ENCODE peak calls at places on chromosomes 2 and 18, in six cellular contexts. U, E, Y, Z, M and P are unnamed samples. For H3K27me3, the result is how much of the 10 kb centered on the place peaks cover.

GRCh38 chr2:74538881-74539339 is 9.2 kb downstream of the HTRA2 start:
- DNase-seq in Z (no peak), M (no peak), U (no peak), E (no peak), Y (no peak), P (no peak)

GRCh38 chr18:75638597-75639467 is 211.3 kb upstream of the SMIM21 start:
- DNase-seq in M (no peak), E (peak), Z (no peak), U (no peak), Y (no peak), P (no peak)

GRCh38 chr18:61946449-61946848 is 53.6 kb upstream of the RNF152 start:
- DNase-seq in Z (no peak), E (no peak), U (no peak), Y (no peak), M (no peak), P (no peak)

GRCh38 chr2:53695586-53695985 is 72.0 kb upstream of the CHAC2 start:
- DNase-seq in Y (no peak), U (no peak), M (no peak), Z (no peak), E (no peak), P (no peak)

GRCh38 chr18:26515643-26516495 is 32.5 kb downstream of the KCTD1 start:
- DNase-seq in Z (no peak), Y (no peak), M (no peak), E (no peak), U (no peak), P (no peak)

GRCh38 chr2:235607541-235608199 is 113.8 kb downstream of the AGAP1 start:
- DNase-seq in Y (no peak), E (no peak), Z (no peak), U (no peak), M (no peak), P (no peak)

GRCh38 chr2:5696741-5697521 is 4.7 kb downstream of the SOX11 start:
- DNase-seq in Z (no peak), M (no peak), E (peak), Y (no peak), U (no peak), P (no peak)

GRCh38 chr2:236824836-236825235 is 255.2 kb downstream of the ACKR3 start:
- DNase-seq in M (peak), U (no peak), Z (no peak), Y (peak), E (no peak), P (no peak)

GRCh38 chr2:133561045-133561852 is 7.0 kb downstream of the NCKAP5 start:
- DNase-seq in E (peak), Y (no peak), Z (no peak), U (no peak), M (peak), P (no peak)

GRCh38 chr2:241213036-241213435 is 24.6 kb downstream of the ANO7 start:
- DNase-seq in M (no peak), Y (no peak), Z (no peak), U (no peak), E (no peak), P (no peak)

GRCh38 chr2:150571121-150571520 is 83.7 kb upstream of the RND3 start:
- DNase-seq in Z (no peak), M (no peak), Y (no peak), E (no peak), U (no peak), P (no peak)

GRCh38 chr2:231717281-231718180 is 9.2 kb downstream of the PTMA start:
- DNase-seq in Y (peak), U (no peak), E (no peak), M (peak), Z (no peak), P (no peak)

GRCh38 chr2:68715353-68716041 is 19.1 kb upstream of the ARHGAP25 start:
- DNase-seq in E (peak), M (peak), Y (peak), U (peak), Z (no peak), P (no peak)

GRCh38 chr2:161423351-161424178 is 7.5 kb downstream of the TBR1 start:
- DNase-seq in Z (no peak), M (no peak), Y (no peak), E (no peak), U (peak), P (no peak)

GRCh38 chr2:31523871-31524492 is 56.8 kb downstream of the SRD5A2 start:
- DNase-seq in U (peak), Z (peak), Y (no peak), E (peak), M (peak), P (no peak)

GRCh38 chr2:100106460-100106859 is 35.9 kb downstream of the AFF3 start:
- DNase-seq in U (peak), E (peak), Y (no peak), M (no peak), Z (no peak), P (no peak)

GRCh38 chr2:128535928-128536327 is 217.3 kb upstream of the HS6ST1 start:
- DNase-seq in M (peak), Y (no peak), Z (no peak), U (no peak), E (no peak), P (no peak)

GRCh38 chr2:73983322-73984202 is 1.1 kb upstream of the TET3 start:
- DNase-seq in Y (peak), M (peak), E (peak), Z (no peak), U (peak), P (peak)

GRCh38 chr18:9069482-9070059 is 32.9 kb upstream of the NDUFV2 start:
- DNase-seq in E (no peak), Z (no peak), M (no peak), U (no peak), Y (no peak), P (no peak)

GRCh38 chr2:219542931-219543595 is 546 bp downstream of the CHPF start:
- DNase-seq in Y (no peak), M (peak), U (peak), Z (no peak), E (peak), P (no peak)

GRCh38 chr18:72104851-72105250 is 439.3 kb downstream of the CBLN2 start:
- DNase-seq in M (peak), U (no peak), Z (no peak), Y (no peak), E (no peak), P (no peak)

GRCh38 chr2:112731479-112731878 is 10.7 kb downstream of the NT5DC4 start:
- DNase-seq in U (no peak), E (no peak), Z (no peak), Y (no peak), M (no peak), P (no peak)

GRCh38 chr2:190578158-190579057 is 43.9 kb upstream of the NEMP2 start:
- DNase-seq in Y (no peak), E (peak), M (peak), U (peak), Z (no peak), P (peak)

GRCh38 chr2:165601866-165602636 is 132.6 kb downstream of the CSRNP3 start:
- DNase-seq in Y (no peak), U (no peak), E (no peak), Z (no peak), M (peak), P (no peak)

GRCh38 chr2:240454031-240454901 is 18.8 kb downstream of the GPC1 start:
- DNase-seq in U (no peak), Y (no peak), E (no peak), M (no peak), Z (no peak), P (no peak)

GRCh38 chr18:57811477-57812125 is 8.5 kb upstream of the ATP8B1 start:
- DNase-seq in Y (no peak), M (peak), E (no peak), Z (no peak), U (no peak), P (no peak)

DNA sequence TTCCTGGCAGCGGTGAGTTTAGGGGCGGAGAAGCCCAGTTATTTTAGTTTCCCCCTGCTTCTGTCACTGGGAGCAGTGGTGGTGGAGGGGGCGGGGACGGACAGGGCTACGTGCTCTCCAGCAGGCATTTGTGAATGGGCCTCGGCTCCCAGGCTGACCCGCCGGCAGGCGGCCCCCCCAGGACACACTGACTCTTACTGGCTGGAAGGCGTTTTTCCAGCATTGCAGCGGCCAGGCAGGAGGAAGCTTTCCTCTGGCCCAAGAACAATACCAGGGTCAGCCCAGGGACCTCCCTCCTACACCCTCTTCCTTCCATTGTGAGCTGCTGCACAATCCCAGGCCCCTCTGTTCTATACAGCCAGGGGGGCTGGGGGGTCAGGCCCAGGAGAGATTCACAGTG is 142.0 kb downstream of the CTIF start:
- DNase-seq in Z (no peak), Y (peak), E (no peak), M (no peak), U (no peak), P (no peak)
- TF ChIP-seq CTCF in Z (no peak), Y (no peak), E (no peak), M (no peak), U (no peak), P (no peak)

GRCh38 chr2:95024306-95024880 is 1.1 kb upstream of the MAL start:
- DNase-seq in Z (no peak), Y (no peak), M (no peak), E (no peak), U (no peak), P (no peak)
- H3K27me3 ChIP-seq in Z (under half), Y (half or more), M (under half), E (half or more), U (half or more), P (half or more)

GRCh38 chr2:147141930-147142329 is 702.9 kb upstream of the ACVR2A start:
- DNase-seq in M (no peak), U (no peak), E (no peak), Y (no peak), Z (no peak), P (no peak)
- TF ChIP-seq CTCF in M (no peak), U (no peak), E (peak), Y (no peak), Z (no peak), P (no peak)

DNA sequence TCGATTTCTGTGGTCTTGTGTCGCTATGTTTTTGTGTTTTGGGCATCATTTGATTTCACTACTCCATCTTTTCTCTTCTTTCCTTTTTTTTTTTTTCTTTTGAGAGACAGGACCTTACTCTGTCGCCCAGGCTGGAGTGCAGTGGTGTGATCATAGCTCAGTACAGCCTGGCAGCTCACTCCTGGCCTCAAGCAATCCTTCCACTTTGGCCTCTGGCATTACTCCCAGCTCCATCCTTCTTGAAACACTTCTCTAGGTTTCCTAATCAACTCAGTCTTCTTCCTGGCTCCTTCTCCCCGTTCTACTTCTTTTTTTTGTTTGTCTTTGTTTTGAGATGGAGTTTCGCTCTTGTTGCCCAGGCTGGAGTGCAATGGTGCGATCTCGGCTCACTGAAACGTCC is 26.5 kb downstream of the TCF23 start:
- DNase-seq in Z (no peak), E (no peak), Y (no peak), M (no peak), U (no peak), P (no peak)
- H3K27me3 ChIP-seq in Z (under half), E (under half), Y (under half), M (half or more), U (under half), P (under half)

DNA sequence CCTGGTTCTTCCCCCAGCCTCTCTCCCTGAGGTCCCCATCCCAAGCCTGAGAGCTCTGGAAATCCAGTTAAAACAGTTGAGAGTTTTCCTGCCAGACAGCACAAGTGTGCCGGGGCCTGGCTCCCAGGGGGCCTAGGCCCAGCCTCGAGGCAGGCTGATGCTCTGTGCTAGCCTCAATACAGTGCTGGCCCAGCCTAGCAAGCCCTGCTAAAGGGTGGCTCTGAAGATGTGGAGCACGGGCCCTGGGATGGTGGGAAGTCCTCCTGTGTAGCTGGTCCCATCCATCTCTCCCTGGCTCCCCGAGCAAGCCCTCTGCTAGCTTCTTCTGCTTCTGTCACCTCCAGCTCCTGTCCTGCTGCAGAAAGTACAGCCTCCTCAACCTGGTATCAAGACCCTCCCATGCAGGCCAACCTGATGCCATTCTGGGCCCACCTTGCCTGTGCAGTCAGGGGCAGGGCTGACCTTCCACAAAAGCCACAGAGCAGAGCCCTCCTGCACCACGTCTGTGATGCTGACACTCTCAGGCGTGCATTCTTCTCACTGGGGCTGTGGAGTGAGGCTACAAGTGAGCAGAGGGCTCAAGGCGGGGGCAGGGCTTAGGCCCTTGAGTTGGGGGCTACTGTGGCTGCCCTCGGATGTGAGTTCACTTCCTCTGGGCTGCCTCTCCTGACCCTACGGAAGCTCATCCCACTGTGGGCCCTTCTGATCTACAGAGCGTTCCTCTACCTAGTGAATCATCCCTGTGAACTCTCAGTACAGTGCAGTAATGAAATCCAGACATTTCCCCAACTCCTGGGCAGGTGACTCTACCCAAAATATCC is 60.1 kb upstream of the LAPTM4A start:
- DNase-seq in E (no peak), M (no peak), Y (no peak), Z (no peak), U (no peak), P (no peak)
- TF ChIP-seq CTCF in E (no peak), M (no peak), Y (no peak), Z (no peak), U (no peak), P (no peak)

DNA sequence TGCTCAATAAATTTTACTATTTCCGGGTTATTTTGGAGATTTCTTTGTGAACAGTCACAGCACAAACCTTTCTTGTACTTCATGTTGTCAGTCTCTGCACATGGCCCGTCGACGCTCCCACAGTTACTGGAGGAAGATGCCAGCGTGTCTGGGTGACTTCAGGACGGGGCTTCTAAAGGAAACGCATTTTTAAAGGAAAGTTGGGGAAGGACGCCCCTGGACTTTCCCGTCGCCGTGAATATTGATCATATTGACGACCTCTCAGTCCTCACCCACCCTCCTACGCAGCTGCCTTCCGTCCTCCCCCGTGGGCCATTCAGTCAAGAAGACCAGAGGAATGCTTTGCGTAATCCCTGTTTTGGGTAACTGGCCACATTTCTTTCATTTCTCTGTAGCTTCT is 71.1 kb upstream of the SNTG2 start:
- DNase-seq in U (no peak), E (no peak), M (no peak), Y (no peak), Z (peak), P (no peak)
- H3K27me3 ChIP-seq in U (under half), E (under half), M (half or more), Y (under half), Z (under half), P (under half)

GRCh38 chr2:7971248-7971647 is 710.6 kb upstream of the ID2 start:
- DNase-seq in E (no peak), Y (no peak), U (no peak), M (no peak), Z (no peak), P (no peak)

GRCh38 chr2:7974936-7975335 is 706.9 kb upstream of the ID2 start:
- DNase-seq in Z (no peak), Y (no peak), M (no peak), U (no peak), E (no peak), P (no peak)

GRCh38 chr2:7967707-7968106 is 714.1 kb upstream of the ID2 start:
- DNase-seq in Z (no peak), M (no peak), E (no peak), Y (no peak), U (no peak), P (no peak)

GRCh38 chr2:7974086-7974485 is 707.8 kb upstream of the ID2 start:
- DNase-seq in U (no peak), Y (no peak), E (no peak), M (no peak), Z (no peak), P (no peak)

DNA sequence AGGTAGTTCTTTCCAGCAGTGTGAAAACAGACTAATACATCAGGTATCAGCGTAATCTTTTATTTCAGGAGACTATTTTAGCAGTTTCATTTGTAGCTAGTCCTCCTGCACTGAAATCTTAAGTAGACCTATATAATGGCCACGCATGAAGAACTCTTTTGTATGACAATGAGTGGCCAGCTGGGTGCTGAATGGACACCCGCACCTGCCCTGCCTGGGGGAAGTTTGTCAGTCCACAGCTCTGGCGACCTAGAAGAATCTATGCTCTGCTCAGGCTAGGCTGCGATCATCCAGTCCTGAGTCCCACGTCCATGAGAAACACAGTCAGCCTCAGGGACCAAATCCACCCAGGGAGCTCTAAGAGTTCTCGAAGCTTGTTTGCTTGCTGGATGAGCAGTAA is 709.2 kb upstream of the ID2 start:
- DNase-seq in Y (no peak), Z (no peak), U (no peak), E (no peak), M (no peak), P (no peak)
- TF ChIP-seq CTCF in Y (no peak), Z (no peak), U (no peak), E (no peak), M (no peak), P (no peak)